ENCODE peak calls at places on chromosomes 5 and 9, in ten cellular contexts. Q is stomach, H is Panc1, X is Calu3, E is uterus, B is GM12865, J is chondrocyte, K is cardiac muscle cell, O is OCI-LY7, P is GM23338. L is an unnamed sample.

GRCh38 chr9:124733964-124734740 is 37.0 kb downstream of the NR6A1 start:
- DNase-seq in Q (no peak), H (no peak), X (peak; percentile 55), E (no peak), B (no peak), J (no peak), K (no peak), O (peak; percentile 91), P (no peak), L (no peak)

GRCh38 chr9:71602652-71603051 is 165.7 kb downstream of the CEMIP2 start:
- DNase-seq in Q (no peak), H (no peak), X (no peak), E (no peak), B (no peak), J (no peak), K (no peak), O (no peak), P (no peak), L (no peak)

GRCh38 chr5:106307265-106307664 is 1363.5 kb downstream of the EFNA5 start:
- DNase-seq in Q (no peak), H (no peak), X (no peak), E (no peak), B (no peak), J (no peak), K (no peak), O (no peak), P (no peak), L (no peak)

GRCh38 chr9:107918749-107919148 is 429.2 kb upstream of the KLF4 start:
- DNase-seq in Q (peak; percentile 44), H (no peak), X (no peak), E (no peak), B (no peak), J (no peak), K (no peak), O (no peak), P (no peak), L (no peak)

GRCh38 chr9:111178361-111179043 is 140.2 kb upstream of the LPAR1 start:
- DNase-seq in Q (no peak), H (no peak), X (peak; percentile 4), E (no peak), B (peak; percentile 11), J (no peak), K (peak; percentile 47), O (no peak), P (no peak), L (no peak)

GRCh38 chr5:93723005-93723404 is 18.4 kb downstream of the POU5F2 start:
- DNase-seq in Q (no peak), H (no peak), X (peak; percentile 16), E (no peak), B (no peak), J (no peak), K (no peak), O (no peak), P (no peak), L (no peak)

GRCh38 chr9:16179566-16179965 is 626.7 kb downstream of the CCDC171 start:
- DNase-seq in Q (no peak), H (no peak), X (no peak), E (no peak), B (peak; percentile 89), J (no peak), K (no peak), O (no peak), P (no peak), L (no peak)

GRCh38 chr9:115691097-115691496 is 462.5 kb upstream of the PAPPA start:
- DNase-seq in Q (no peak), H (no peak), X (no peak), E (no peak), B (no peak), J (no peak), K (peak; percentile 94), O (no peak), P (no peak), L (no peak)

GRCh38 chr9:113492343-113493079 is 29.0 kb downstream of the RGS3 start:
- DNase-seq in Q (no peak), H (no peak), X (no peak), E (no peak), B (no peak), J (no peak), K (no peak), O (no peak), P (no peak), L (peak; percentile 48)

GRCh38 chr9:128149951-128150593 is 819 bp downstream of the LCN2 start:
- DNase-seq in Q (no peak), H (no peak), X (no peak), E (no peak), B (no peak), J (peak; percentile 76), K (no peak), O (no peak), P (no peak), L (no peak)

GRCh38 chr9:123191660-123192059 is 76.7 kb downstream of the STRBP start:
- DNase-seq in Q (no peak), H (no peak), X (no peak), E (no peak), B (no peak), J (no peak), K (no peak), O (no peak), P (peak; percentile 26), L (no peak)

GRCh38 chr9:75685059-75685458 is 205.4 kb upstream of the PCSK5 start:
- DNase-seq in Q (no peak), H (no peak), X (no peak), E (no peak), B (no peak), J (no peak), K (no peak), O (no peak), P (no peak), L (no peak)

GRCh38 chr9:68950188-68950587 is 63.7 kb downstream of the PRKACG start:
- DNase-seq in Q (no peak), H (no peak), X (no peak), E (no peak), B (no peak), J (no peak), K (no peak), O (no peak), P (no peak), L (no peak)

GRCh38 chr9:68950689-68951088 is 63.2 kb downstream of the PRKACG start:
- DNase-seq in Q (no peak), H (no peak), X (no peak), E (no peak), B (no peak), J (no peak), K (no peak), O (no peak), P (peak; percentile 17), L (no peak)

GRCh38 chr9:68947842-68948569 is 65.9 kb downstream of the PRKACG start:
- DNase-seq in Q (no peak), H (no peak), X (no peak), E (no peak), B (no peak), J (no peak), K (no peak), O (no peak), P (no peak), L (no peak)

GRCh38 chr9:68947015-68947414 is 66.9 kb downstream of the PRKACG start:
- DNase-seq in Q (no peak), H (no peak), X (no peak), E (no peak), B (no peak), J (no peak), K (no peak), O (no peak), P (peak; percentile 81), L (no peak)

DNA sequence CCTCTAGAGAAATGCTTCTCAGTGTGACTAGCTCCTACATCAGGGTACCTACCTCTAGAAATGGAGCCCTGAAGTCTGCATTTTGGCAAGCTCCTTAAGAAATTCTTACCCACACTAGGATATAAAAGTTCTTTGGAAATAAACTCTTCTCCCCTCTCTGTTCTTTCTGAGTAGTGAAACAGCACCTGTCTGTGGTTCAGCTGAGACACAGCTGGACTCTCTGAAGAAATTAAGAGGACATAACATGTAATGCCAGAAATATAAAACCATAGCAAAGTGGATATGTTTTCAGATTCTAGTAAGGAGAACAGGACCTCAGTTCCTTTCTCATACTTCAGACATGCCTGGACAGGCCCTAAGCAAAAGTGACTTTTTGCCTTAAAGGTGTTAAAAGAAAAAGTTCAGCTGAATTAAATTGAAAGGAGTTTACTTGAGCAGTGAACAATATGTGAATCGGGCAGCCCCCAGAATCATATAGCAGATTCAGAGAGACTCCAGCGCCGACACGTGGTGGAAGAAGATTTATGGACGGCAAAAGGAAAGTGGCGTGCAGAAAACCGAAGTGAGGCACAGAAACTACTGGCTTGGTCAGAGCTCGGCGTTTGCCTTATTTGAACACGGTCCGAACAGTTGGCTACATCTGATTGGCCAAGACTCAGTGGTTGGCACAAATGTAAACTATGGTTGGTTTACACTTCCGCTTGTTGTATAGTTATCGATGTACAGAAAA is 64.5 kb downstream of the PRKACG start:
- DNase-seq in Q (no peak), H (peak; percentile 1), X (no peak), E (no peak), B (peak; percentile 51), J (no peak), K (peak; percentile 27), O (peak; percentile 76), P (no peak), L (peak; percentile 24)
- TF ChIP-seq CTCF in Q (no peak), H (peak; percentile 2), X (no peak), E (no peak), B (peak; percentile 17), J (no peak), K (peak; percentile 34), O (peak; percentile 78), P (peak; percentile 15), L (peak; percentile 37)

GRCh38 chr5:136018814-136019777 is 9.7 kb upstream of the TGFBI start:
- DNase-seq in Q (no peak), H (no peak), X (no peak), E (peak; percentile 62), B (no peak), J (no peak), K (peak; percentile 98), O (no peak), P (no peak), L (no peak)
- TF ChIP-seq CTCF in Q (no peak), H (no peak), X (no peak), E (no peak), B (no peak), J (peak; percentile 75), K (peak; percentile 55), O (no peak), P (no peak), L (peak; percentile 52)

GRCh38 chr5:116234681-116235080 is 149.9 kb downstream of the COMMD10 start:
- DNase-seq in Q (no peak), H (no peak), X (no peak), E (no peak), B (no peak), J (no peak), K (no peak), O (no peak), P (no peak), L (no peak)

GRCh38 chr5:116242363-116242762 is 157.5 kb downstream of the COMMD10 start:
- DNase-seq in Q (no peak), H (no peak), X (no peak), E (no peak), B (no peak), J (no peak), K (peak; percentile 78), O (no peak), P (no peak), L (no peak)

GRCh38 chr5:116237917-116238502 is 153.2 kb downstream of the COMMD10 start:
- DNase-seq in Q (no peak), H (no peak), X (no peak), E (no peak), B (no peak), J (no peak), K (no peak), O (no peak), P (peak; percentile 61), L (no peak)
- TF ChIP-seq CTCF in Q (no peak), H (peak; percentile 17), X (peak; percentile 14), E (peak; percentile 28), B (peak; percentile 2), J (peak; percentile 54), K (peak; percentile 16), O (peak; percentile 46), P (peak; percentile 65), L (peak; percentile 12)

GRCh38 chr5:173475780-173476179 is 140.7 kb downstream of the BOD1 start:
- DNase-seq in Q (no peak), H (no peak), X (no peak), E (no peak), B (no peak), J (no peak), K (no peak), O (no peak), P (no peak), L (no peak)
- TF ChIP-seq CTCF in Q (no peak), H (no peak), X (no peak), E (no peak), B (no peak), J (no peak), K (no peak), O (no peak), P (no peak), L (no peak)

L was measured in left ventricle myocardium inferior.